ENCODE peak calls at places on chromosomes 4 and X, in six cellular contexts. Q is skeletal muscle cell; S is NCI-H146; W is stimulated activated CD4-positive, alpha-beta T cell treated with anti-CD3 and anti-CD28 coated beads, Interleukin-15, amount 100 ng/mL, for 48 hours; L is GM18507; P is endodermal cell. V is an unnamed sample.

GRCh38 chr4:177596035-177596434 is 153.8 kb upstream of the AGA start:
- DNase-seq in W (peak), L (no peak), S (no peak), Q (peak), P (peak), V (peak)

GRCh38 chr4:10694151-10694825 is 9.7 kb upstream of the CLNK start:
- DNase-seq in P (no peak), Q (no peak), L (no peak), W (no peak), S (peak), V (peak)

GRCh38 chrX:44062842-44063241 is 89.7 kb upstream of the NDP start:
- DNase-seq in W (no peak), P (no peak), S (no peak), Q (no peak), L (no peak), V (no peak)

GRCh38 chr4:5635826-5636196 is 72.5 kb downstream of the EVC2 start:
- DNase-seq in S (no peak), W (no peak), L (no peak), Q (no peak), P (no peak), V (no peak)

GRCh38 chr4:171759274-171759673 is 53.9 kb upstream of the GALNTL6 start:
- DNase-seq in Q (no peak), P (no peak), S (no peak), W (no peak), L (no peak), V (no peak)

GRCh38 chr4:26719954-26720552 is 136.2 kb downstream of the TBC1D19 start:
- DNase-seq in P (no peak), S (no peak), Q (no peak), L (no peak), W (no peak), V (peak)

GRCh38 chr4:180060159-180060889 is 2182.9 kb upstream of the TENM3 start:
- DNase-seq in W (no peak), P (no peak), S (peak), L (no peak), Q (no peak), V (peak)

GRCh38 chr4:183214912-183215488 is 105.1 kb downstream of the CLDN22 start:
- DNase-seq in S (no peak), P (no peak), Q (no peak), L (no peak), W (no peak), V (no peak)

GRCh38 chr4:127370495-127371069 is 262.2 kb upstream of the INTU start:
- DNase-seq in L (no peak), P (no peak), S (no peak), W (no peak), Q (no peak), V (peak)

GRCh38 chr4:2252530-2252924 is 9.4 kb downstream of the MXD4 start:
- DNase-seq in W (no peak), Q (no peak), S (no peak), L (no peak), P (no peak), V (no peak)